ENCODE peak calls at places on chromosomes 3 and 15, in nine cellular contexts. E is cardiac muscle cell, H is lung, K is sigmoid colon, W is body of pancreas, T is thoracic aorta, G is GM23338, P is WERI-Rb-1, F is mammary epithelial cell. Q is an unnamed sample.

GRCh38 chr15:71800190-71800589 is 10.2 kb upstream of the NR2E3 start:
- DNase-seq in F (no peak), H (no peak), P (no peak), G (no peak), T (no peak), W (no peak), K (no peak), E (no peak), Q (no peak)

GRCh38 chr15:98505611-98506031 is 142.7 kb upstream of the IGF1R start:
- DNase-seq in G (no peak), W (no peak), E (no peak), P (no peak), H (no peak), T (no peak), K (peak; percentile 77), F (no peak), Q (no peak)

GRCh38 chr15:92196342-92196741 is 197.3 kb upstream of the ST8SIA2 start:
- DNase-seq in H (peak; percentile 4), P (no peak), F (no peak), T (no peak), E (no peak), G (no peak), K (no peak), W (no peak), Q (no peak)

GRCh38 chr3:160016972-160017371 is 28.3 kb downstream of the IL12A start:
- DNase-seq in E (no peak), G (no peak), T (no peak), P (no peak), W (no peak), H (no peak), K (no peak), F (no peak), Q (peak; percentile 12)

GRCh38 chr3:65406470-65406869 is 632.2 kb downstream of the MAGI1 start:
- DNase-seq in H (no peak), E (no peak), P (no peak), F (no peak), W (no peak), T (no peak), G (no peak), K (no peak), Q (peak; percentile 49)

GRCh38 chr15:55737373-55737772 is 5.6 kb downstream of the PRTG start:
- DNase-seq in G (peak; percentile 62), H (no peak), T (no peak), K (no peak), W (no peak), P (no peak), F (no peak), E (peak; percentile 55), Q (no peak)

GRCh38 chr3:10518506-10519150 is 13.2 kb upstream of the ATP2B2 start:
- DNase-seq in F (no peak), K (peak; percentile 40), G (no peak), P (no peak), W (no peak), E (peak; percentile 47), T (no peak), H (no peak), Q (peak; percentile 6)

GRCh38 chr3:33629219-33629618 is 88.8 kb downstream of the CLASP2 start:
- DNase-seq in P (no peak), F (no peak), G (no peak), W (no peak), H (no peak), K (no peak), T (no peak), E (no peak), Q (no peak)

GRCh38 chr15:88193415-88193814 is 63.1 kb downstream of the NTRK3 start:
- DNase-seq in H (no peak), K (no peak), E (no peak), G (peak; percentile 28), W (no peak), F (no peak), T (no peak), P (no peak), Q (no peak)

GRCh38 chr3:135159848-135160247 is 364.8 kb downstream of the EPHB1 start:
- DNase-seq in P (no peak), K (no peak), T (no peak), W (no peak), G (no peak), H (no peak), F (no peak), E (no peak), Q (no peak)

GRCh38 chr3:40302784-40303183 is 6.7 kb upstream of the EIF1B start:
- DNase-seq in T (no peak), E (no peak), F (no peak), P (no peak), G (no peak), K (no peak), H (no peak), W (no peak), Q (no peak)

GRCh38 chr3:171825222-171825828 is 15.0 kb upstream of the PLD1 start:
- DNase-seq in W (no peak), P (no peak), H (no peak), G (peak; percentile 6), T (no peak), K (peak; percentile 70), E (no peak), F (peak; percentile 85), Q (peak; percentile 85)

GRCh38 chr3:49388416-49388815 is 23.4 kb downstream of the RHOA start:
- DNase-seq in W (no peak), G (no peak), F (no peak), P (no peak), T (no peak), K (no peak), E (no peak), H (no peak), Q (peak; percentile 74)

GRCh38 chr15:60012695-60013094 is 8.6 kb downstream of the FOXB1 start:
- DNase-seq in H (no peak), P (no peak), W (no peak), E (no peak), K (no peak), G (no peak), F (no peak), T (no peak), Q (no peak)

GRCh38 chr15:60010467-60011257 is 6.6 kb downstream of the FOXB1 start:
- DNase-seq in W (no peak), G (peak; percentile 57), F (no peak), P (no peak), E (no peak), T (no peak), H (no peak), K (no peak), Q (no peak)

GRCh38 chr15:60006808-60007346 is 2.8 kb downstream of the FOXB1 start:
- DNase-seq in E (no peak), P (no peak), H (no peak), F (no peak), T (no peak), K (no peak), W (no peak), G (no peak), Q (no peak)

GRCh38 chr15:60009124-60009523 is 5.0 kb downstream of the FOXB1 start:
- DNase-seq in P (no peak), T (no peak), W (no peak), G (peak; percentile 50), K (no peak), E (no peak), F (no peak), H (no peak), Q (no peak)

DNA sequence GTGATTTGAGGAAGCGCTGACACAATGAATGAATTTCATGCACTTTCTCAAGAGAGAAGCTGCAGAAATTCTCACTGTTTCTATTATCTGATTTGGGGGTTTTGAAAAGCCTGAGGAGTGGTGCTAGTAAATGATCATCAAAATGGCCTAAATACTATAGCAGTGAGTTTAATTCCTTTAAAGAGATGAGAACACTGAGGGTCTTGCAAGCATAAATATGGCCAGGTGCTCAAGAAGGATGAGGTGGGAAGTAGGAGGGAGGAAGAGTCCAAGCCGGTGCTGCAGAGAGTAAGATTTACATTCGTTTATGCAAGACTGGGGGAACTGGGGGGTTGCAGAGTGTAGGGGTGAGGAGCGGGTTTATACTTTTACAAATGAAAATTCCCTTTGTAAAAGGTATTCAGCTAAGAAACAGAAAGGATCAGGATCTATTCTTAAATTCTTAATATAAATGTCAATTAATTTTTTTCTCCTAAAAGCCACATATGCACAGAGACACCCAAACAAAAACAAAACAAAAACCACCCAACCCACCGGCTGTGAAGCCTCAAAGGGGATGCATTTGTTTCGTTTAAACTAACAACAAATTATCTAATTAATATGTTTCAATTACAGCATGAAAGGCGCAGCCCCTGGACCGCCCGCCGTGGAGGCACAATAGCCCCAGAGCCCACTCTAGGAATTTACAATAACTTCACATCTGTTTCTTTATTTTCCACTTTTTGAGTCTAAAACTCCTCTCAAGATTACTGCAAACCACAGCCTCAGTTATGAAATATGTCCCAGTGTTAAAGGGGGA is 5.7 kb downstream of the FOXB1 start:
- DNase-seq in E (no peak), F (no peak), P (no peak), T (no peak), G (peak; percentile 30), K (no peak), H (no peak), W (no peak), Q (no peak)
- H3K27me3 ChIP-seq in E (peaks cover 84% of the 10 kb centered on the region), F (peaks cover 62% of the 10 kb centered on the region), P (peaks cover 22% of the 10 kb centered on the region), T (peaks cover 14% of the 10 kb centered on the region), G (peaks cover 23% of the 10 kb centered on the region), K (peaks cover 70% of the 10 kb centered on the region), H (peaks cover 4% of the 10 kb centered on the region), W (peaks cover 4% of the 10 kb centered on the region), Q (peaks cover 57% of the 10 kb centered on the region)

GRCh38 chr15:65584241-65584640 is 26.7 kb downstream of the INTS14 start:
- DNase-seq in F (no peak), H (no peak), W (no peak), E (no peak), T (no peak), G (no peak), P (no peak), K (no peak), Q (no peak)
- H3K36me3 ChIP-seq in F (peaks cover 7% of the 10 kb centered on the region), H (peaks cover 29% of the 10 kb centered on the region), W (peaks cover 25% of the 10 kb centered on the region), E (peaks cover 59% of the 10 kb centered on the region), T (peaks cover 44% of the 10 kb centered on the region), G (peaks cover 16% of the 10 kb centered on the region), P (peaks cover 28% of the 10 kb centered on the region), K (peaks cover 12% of the 10 kb centered on the region), Q (peaks cover 16% of the 10 kb centered on the region)

DNA sequence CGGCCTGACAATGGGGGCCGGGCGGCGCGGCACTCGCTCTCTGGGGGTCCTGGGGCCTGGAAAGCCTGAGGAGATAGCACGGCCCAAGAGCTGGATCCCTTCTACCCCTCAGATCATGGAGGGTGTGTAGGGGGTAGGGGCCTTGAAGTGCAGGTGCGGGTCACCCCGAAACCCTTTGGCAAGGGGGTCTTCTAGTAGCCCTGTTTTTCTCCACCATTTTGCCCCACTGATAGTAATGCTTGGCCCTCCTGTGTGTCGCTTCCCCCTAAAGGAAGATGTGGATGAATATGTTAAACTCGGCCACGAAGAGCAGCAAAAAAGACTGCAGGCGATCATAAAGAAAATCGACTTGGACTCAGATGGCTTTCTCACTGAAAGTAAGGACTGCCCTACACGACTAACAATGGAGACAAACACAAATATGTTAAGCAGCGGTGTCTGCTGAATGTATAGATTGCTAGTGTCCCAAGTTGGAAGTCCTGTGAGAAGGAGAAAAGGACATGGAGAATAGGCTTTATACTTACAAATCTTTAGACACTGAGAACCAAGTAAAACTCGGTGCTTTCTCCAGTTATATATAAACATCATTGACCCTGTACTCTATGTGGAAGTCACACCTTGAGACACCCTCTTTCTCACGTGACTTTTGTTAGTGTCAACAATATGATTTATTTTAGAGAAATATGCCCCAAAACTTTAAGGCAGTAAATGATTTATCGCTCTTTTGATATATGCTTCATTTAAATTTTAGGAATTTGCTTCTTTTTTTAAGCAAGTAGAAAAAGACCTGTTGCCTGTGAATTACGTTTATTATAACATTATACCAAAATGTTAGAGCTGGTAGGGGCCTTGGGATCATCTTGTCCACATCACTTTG is 779 bp downstream of the RCN2 start:
- DNase-seq in P (no peak), K (no peak), T (no peak), W (no peak), G (peak; percentile 17), E (peak; percentile 10), H (no peak), F (peak; percentile 6), Q (no peak)
- TF ChIP-seq CTCF in P (no peak), K (no peak), T (no peak), W (no peak), G (no peak), E (no peak), H (no peak), F (no peak), Q (no peak)

GRCh38 chr3:185151101-185151958 is 1.5 kb downstream of the C3orf70 start:
- DNase-seq in W (no peak), E (no peak), H (no peak), G (no peak), K (no peak), T (no peak), F (no peak), P (no peak), Q (peak; percentile 13)
- H3K27me3 ChIP-seq in W (no peaks in the 10 kb centered on the region), E (peaks cover 73% of the 10 kb centered on the region), H (no peaks in the 10 kb centered on the region), G (peaks cover 45% of the 10 kb centered on the region), K (no peaks in the 10 kb centered on the region), T (peaks cover 6% of the 10 kb centered on the region), F (peaks cover 46% of the 10 kb centered on the region), P (no peaks in the 10 kb centered on the region), Q (peaks cover 40% of the 10 kb centered on the region)

Q was measured in bronchial epithelial cell.